ENCODE peak calls at places on chromosomes 5 and 9, in eight cellular contexts. E, Z, H, R, U, X, S and Q are unnamed samples.

GRCh38 chr5:14008819-14009311 is 64.4 kb upstream of the DNAH5 start:
- DNase-seq in S (no peak), Z (no peak), X (no peak), U (no peak), H (no peak), R (peak; percentile 70), E (no peak), Q (no peak)

GRCh38 chr5:77155179-77155839 is 55.2 kb upstream of the PDE8B start:
- DNase-seq in E (no peak), Z (no peak), X (no peak), S (no peak), H (no peak), U (peak; percentile 35), R (no peak), Q (no peak)

GRCh38 chr5:94043311-94043710 is 301.9 kb upstream of the POU5F2 start:
- DNase-seq in U (no peak), H (no peak), E (no peak), S (no peak), R (no peak), Z (no peak), X (no peak), Q (no peak)

GRCh38 chr9:2180171-2180570 is 165.0 kb downstream of the SMARCA2 start:
- DNase-seq in Z (no peak), R (no peak), X (no peak), S (no peak), H (no peak), E (no peak), U (no peak), Q (no peak)

GRCh38 chr5:173907686-173908371 is 19.7 kb downstream of the CPEB4 start:
- DNase-seq in E (no peak), U (no peak), R (no peak), X (no peak), S (no peak), Z (no peak), H (no peak), Q (no peak)

GRCh38 chr9:79611091-79611614 is 39.4 kb downstream of the TLE4 start:
- DNase-seq in R (no peak), U (no peak), Z (peak; percentile 79), S (no peak), X (no peak), E (no peak), H (no peak), Q (no peak)

GRCh38 chr9:1460143-1460769 is 410.1 kb downstream of the DMRT2 start:
- DNase-seq in R (no peak), E (no peak), Z (peak; percentile 2), H (no peak), S (no peak), U (no peak), X (no peak), Q (no peak)

GRCh38 chr9:14326264-14326826 is 12.4 kb upstream of the NFIB start:
- DNase-seq in S (no peak), R (no peak), E (peak; percentile 68), Z (peak; percentile 92), X (no peak), U (no peak), H (no peak), Q (no peak)

GRCh38 chr9:131715906-131716305 is 24.0 kb downstream of the RAPGEF1 start:
- DNase-seq in H (no peak), Z (no peak), S (peak; percentile 55), R (no peak), E (no peak), X (peak; percentile 48), U (no peak), Q (peak; percentile 64)

GRCh38 chr5:38723423-38723822 is 122.4 kb upstream of the OSMR start:
- DNase-seq in E (no peak), R (no peak), X (no peak), U (no peak), S (no peak), Z (no peak), H (no peak), Q (no peak)

GRCh38 chr5:65913519-65913918 is 12.9 kb upstream of the ERBIN start:
- DNase-seq in X (no peak), R (no peak), U (no peak), Z (no peak), H (no peak), S (no peak), E (no peak), Q (no peak)

GRCh38 chr5:68253612-68254341 is 38.2 kb downstream of the PIK3R1 start:
- DNase-seq in H (no peak), S (no peak), Z (no peak), X (no peak), E (no peak), R (no peak), U (no peak), Q (no peak)

GRCh38 chr5:1324719-1325190 is 20.1 kb downstream of the CLPTM1L start:
- DNase-seq in E (peak; percentile 64), R (no peak), H (peak; percentile 19), X (no peak), Z (no peak), U (no peak), S (no peak), Q (no peak)

DNA sequence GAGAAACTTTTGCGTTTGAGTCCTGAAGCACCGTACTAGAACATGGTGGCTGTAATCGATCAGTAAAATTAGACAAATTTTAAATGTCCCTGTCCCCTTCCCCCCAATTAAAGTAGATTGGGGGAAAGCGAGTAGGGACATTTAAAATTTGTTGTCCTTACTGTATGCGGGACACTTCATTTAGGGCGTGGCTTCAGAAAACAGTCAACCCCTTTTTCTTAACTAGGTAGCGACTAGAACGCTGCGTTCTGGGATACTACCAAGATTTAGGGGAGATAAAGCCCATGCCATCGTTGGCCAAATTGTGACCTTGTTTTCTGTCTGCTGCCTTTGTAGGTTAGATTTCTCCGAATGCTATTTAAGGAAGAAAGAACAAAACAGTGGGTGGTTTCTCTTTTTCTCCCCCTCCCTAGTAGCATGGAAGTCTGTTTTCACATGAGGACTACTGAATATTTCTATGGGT is 1.2 kb downstream of the CKS2 start:
- DNase-seq in E (no peak), Z (peak; percentile 28), H (no peak), X (no peak), S (no peak), U (no peak), R (no peak), Q (no peak)
- H3K4me3 ChIP-seq in E (peak overlapping the region; percentile 73), Z (peak overlapping the region; percentile 96), H (no peak overlapping the region), X (peak overlapping the region; percentile 76), S (peak overlapping the region; percentile 79), U (peak overlapping the region; percentile 3), R (peak overlapping the region; percentile 27), Q (peak overlapping the region; percentile 91)

GRCh38 chr5:177426566-177427210 is at the start of gene GRK6:
- DNase-seq in E (no peak), R (no peak), Z (peak; percentile 50), U (peak; percentile 66), X (peak; percentile 59), S (peak; percentile 56), H (peak; percentile 78), Q (peak; percentile 32)

GRCh38 chr5:177428574-177429217 is 2.2 kb downstream of the GRK6 start:
- DNase-seq in H (no peak), S (no peak), X (no peak), Z (no peak), E (no peak), U (no peak), R (no peak), Q (no peak)

GRCh38 chr5:177427919-177428573 is 1.6 kb downstream of the GRK6 start:
- DNase-seq in S (no peak), X (no peak), E (no peak), U (no peak), Z (no peak), H (no peak), R (no peak), Q (no peak)

GRCh38 chr5:177425801-177426565 is 493 bp upstream of the GRK6 start:
- DNase-seq in H (peak; percentile 99), X (peak; percentile 100), S (peak; percentile 98), E (peak; percentile 100), R (peak; percentile 100), Z (peak; percentile 100), U (peak; percentile 99), Q (peak; percentile 100)

DNA sequence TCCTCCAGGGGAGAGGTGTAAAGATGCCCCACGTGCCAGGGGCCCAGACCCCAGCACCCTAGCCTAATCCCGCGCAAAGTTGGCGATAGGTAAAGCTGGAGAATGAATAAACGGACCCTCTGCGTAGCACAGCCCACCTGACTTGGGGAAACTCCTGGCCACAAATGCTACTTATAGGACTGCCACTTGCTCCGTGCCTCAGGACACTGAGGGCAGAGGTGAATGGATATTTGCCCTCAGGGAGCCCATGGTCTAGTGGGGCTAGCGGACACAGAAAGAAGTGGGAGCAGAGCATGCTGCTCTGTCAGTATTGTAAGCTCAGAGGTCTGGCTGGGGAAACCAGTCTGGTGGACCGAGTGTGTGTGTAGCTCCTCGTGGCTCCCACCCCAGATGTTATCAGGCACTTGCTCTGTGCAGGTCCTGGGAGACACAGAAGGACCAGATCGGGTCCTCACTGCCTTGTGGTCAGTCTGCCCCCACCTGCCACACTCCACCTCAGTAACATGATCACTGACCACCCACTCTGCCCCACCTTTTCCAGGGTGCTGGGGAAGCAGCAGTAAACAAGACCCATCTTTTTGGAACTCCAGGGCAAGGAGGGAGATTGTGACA is 841 bp downstream of the GRK6 start:
- DNase-seq in X (no peak), H (no peak), E (no peak), Z (peak; percentile 26), R (no peak), U (no peak), S (no peak), Q (no peak)
- H3K27ac ChIP-seq in X (peak overlapping the region; percentile 86), H (peak overlapping the region; percentile 56), E (peak overlapping the region; percentile 77), Z (peak overlapping the region; percentile 86), R (peak overlapping the region; percentile 91), U (peak overlapping the region; percentile 77), S (peak overlapping the region; percentile 87), Q (peak overlapping the region; percentile 87)

GRCh38 chr5:149759986-149760699 is 30.0 kb downstream of the PPARGC1B start:
- DNase-seq in U (no peak), X (no peak), S (no peak), H (no peak), Z (no peak), R (no peak), E (no peak), Q (peak; percentile 23)
- TF ChIP-seq CTCF in U (no peak), X (no peak), S (peak; percentile 40), H (no peak), Z (peak; percentile 8), R (no peak), E (no peak), Q (peak; percentile 51)

DNA sequence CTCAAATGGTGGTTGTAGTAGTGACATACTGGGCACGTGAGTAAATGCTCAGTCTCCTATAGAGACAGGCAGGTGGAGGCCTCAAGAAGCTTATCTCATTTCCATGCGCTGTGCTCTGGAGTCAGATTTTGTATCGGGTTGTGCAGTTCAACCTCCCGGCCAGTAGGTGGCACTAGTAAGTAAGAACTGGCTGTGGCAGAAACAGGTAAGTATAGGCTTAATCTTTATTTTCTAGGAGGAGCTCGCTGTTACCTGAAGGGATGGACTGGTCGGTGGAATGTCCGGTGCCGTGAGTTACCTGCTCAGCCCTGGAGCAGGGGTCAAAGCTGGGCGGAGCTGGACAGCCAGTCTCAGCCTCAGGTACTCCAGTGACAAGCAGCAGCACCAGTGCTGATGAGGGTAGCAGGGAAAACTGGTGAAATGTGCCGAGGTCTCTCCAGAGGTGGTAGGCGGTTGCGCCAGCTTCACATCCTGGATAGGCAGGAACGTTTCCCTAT is 880.1 kb upstream of the SEMA6A start:
- DNase-seq in R (peak; percentile 49), E (no peak), H (peak; percentile 53), S (no peak), Z (peak; percentile 43), U (peak; percentile 12), X (peak; percentile 18), Q (peak; percentile 18)
- H3K4me3 ChIP-seq in R (peak overlapping the region; percentile 39), E (no peak overlapping the region), H (peak overlapping the region; percentile 5), S (peak overlapping the region; percentile 18), Z (peak overlapping the region; percentile 52), U (peak overlapping the region; percentile 22), X (no peak overlapping the region), Q (peak overlapping the region; percentile 42)